ENCODE peak calls at places on chromosomes 7 and 10, in four cellular contexts. Y is GM23338, S is upper lobe of left lung, B is PC-9. J is an unnamed sample.

GRCh38 chr7:1675036-1675671 is 5.1 kb downstream of the ELFN1 start:
- DNase-seq in Y (no peak), S (peak; percentile 6), B (no peak), J (no peak)

GRCh38 chr7:33900501-33900900 is 4.8 kb upstream of the BMPER start:
- DNase-seq in Y (no peak), S (no peak), B (no peak), J (no peak)

GRCh38 chr10:43931308-43931930 is 282.7 kb upstream of the ZNF32 start:
- DNase-seq in Y (no peak), S (no peak), B (no peak), J (no peak)

GRCh38 chr10:48811461-48811860 is 126.8 kb downstream of the WDFY4 start:
- DNase-seq in Y (no peak), S (no peak), B (no peak), J (no peak)

GRCh38 chr7:23315366-23315765 is 16.2 kb downstream of the MALSU1 start:
- DNase-seq in Y (no peak), S (no peak), B (no peak), J (no peak)

GRCh38 chr10:60203993-60204618 is 185.6 kb downstream of the ANK3 start:
- DNase-seq in Y (peak; percentile 70), S (no peak), B (peak; percentile 35), J (no peak)

GRCh38 chr10:131973160-131973951 is 8.4 kb downstream of the BNIP3 start:
- DNase-seq in Y (no peak), S (no peak), B (no peak), J (no peak)

GRCh38 chr7:83468251-83468739 is 180.6 kb downstream of the SEMA3E start:
- DNase-seq in Y (peak; percentile 83), S (peak; percentile 73), B (peak; percentile 97), J (peak; percentile 65)

GRCh38 chr10:76017733-76018433 is 586.5 kb downstream of the LRMDA start:
- DNase-seq in Y (no peak), S (no peak), B (no peak), J (no peak)

GRCh38 chr10:17059197-17059688 is 70.4 kb downstream of the CUBN start:
- DNase-seq in Y (no peak), S (no peak), B (peak; percentile 50), J (no peak)

GRCh38 chr7:50356212-50356944 is 51.9 kb downstream of the IKZF1 start:
- DNase-seq in Y (no peak), S (peak; percentile 74), B (no peak), J (no peak)

GRCh38 chr10:13206546-13207443 is 27.4 kb downstream of the UCMA start:
- DNase-seq in Y (peak; percentile 58), S (no peak), B (no peak), J (no peak)

GRCh38 chr7:1681581-1681980 is 11.5 kb downstream of the ELFN1 start:
- DNase-seq in Y (no peak), S (peak; percentile 1), B (no peak), J (no peak)

GRCh38 chr10:44908071-44908709 is 2.9 kb upstream of the TMEM72 start:
- DNase-seq in Y (peak; percentile 54), S (no peak), B (no peak), J (no peak)

GRCh38 chr7:52959336-52959735 is 76.1 kb upstream of the POM121L12 start:
- DNase-seq in Y (no peak), S (no peak), B (no peak), J (no peak)

GRCh38 chr10:122291739-122292138 is 20.6 kb downstream of the BTBD16 start:
- DNase-seq in Y (no peak), S (no peak), B (no peak), J (no peak)

GRCh38 chr7:135321556-135321955 is 87.9 kb downstream of the STRA8 start:
- DNase-seq in Y (no peak), S (no peak), B (no peak), J (peak; percentile 61)

GRCh38 chr7:93890464-93891068 is at the start of gene TFPI2:
- DNase-seq in Y (peak; percentile 76), S (peak; percentile 23), B (peak; percentile 89), J (no peak)

GRCh38 chr10:127968659-127969058 is 61.8 kb downstream of the PTPRE start:
- DNase-seq in Y (no peak), S (no peak), B (no peak), J (no peak)

DNA sequence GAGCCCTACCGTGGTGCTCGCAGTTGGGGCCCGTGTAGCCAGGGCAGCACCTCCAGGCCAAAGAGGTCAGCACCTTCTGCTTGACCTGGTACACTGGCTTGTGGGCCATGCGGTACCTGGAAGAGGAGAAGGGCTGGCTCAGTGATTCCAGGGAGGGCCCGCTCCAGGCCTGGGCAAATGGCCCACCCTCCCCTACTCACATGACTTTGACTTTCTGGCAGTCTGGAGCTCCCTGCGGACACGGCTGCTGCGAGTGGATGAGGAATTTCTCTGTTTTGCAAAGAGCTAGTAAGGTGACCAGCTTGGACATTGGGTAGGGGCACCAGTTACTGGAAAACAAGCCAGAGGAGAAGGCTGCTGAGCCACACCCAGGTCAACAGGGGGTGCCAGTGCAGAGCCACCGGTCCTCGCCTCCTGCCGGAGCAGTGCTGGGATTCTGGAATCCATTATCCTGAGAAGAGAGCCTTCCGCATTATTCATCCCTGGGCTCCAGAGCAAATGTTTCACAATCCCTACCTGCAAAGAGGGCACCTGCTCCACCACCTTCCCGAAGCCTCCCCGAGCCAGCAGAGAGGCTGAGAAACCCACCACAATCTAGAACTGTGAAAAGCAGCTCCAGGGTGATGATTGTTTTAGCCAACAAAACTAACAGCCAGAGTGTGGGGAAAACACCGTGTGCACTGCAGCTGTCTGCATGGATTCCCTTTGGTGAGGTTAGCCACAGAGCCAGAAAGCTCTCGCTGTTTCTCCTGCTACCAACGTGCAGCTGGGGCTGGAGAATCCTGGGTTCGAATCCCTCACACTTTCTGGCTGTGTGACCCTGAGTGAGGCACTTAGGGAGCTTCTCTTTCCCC is 11.8 kb downstream of the MMRN2 start:
- DNase-seq in Y (peak; percentile 89), S (peak; percentile 18), B (no peak), J (peak; percentile 61)
- TF ChIP-seq CTCF in Y (peak; percentile 74), S (no peak), B (no peak), J (peak; percentile 46)

GRCh38 chr7:74023037-74023436 is 4.9 kb upstream of the ELN start:
- DNase-seq in Y (peak; percentile 35), S (no peak), B (peak; percentile 57), J (peak; percentile 93)
- TF ChIP-seq CTCF in Y (no peak), S (no peak), B (no peak), J (no peak)

GRCh38 chr7:142481548-142481947 is 223.7 kb upstream of the PRSS58 start:
- DNase-seq in Y (peak; percentile 38), S (no peak), B (no peak), J (no peak)

GRCh38 chr7:142476077-142476476 is 218.2 kb upstream of the PRSS58 start:
- DNase-seq in Y (no peak), S (no peak), B (no peak), J (no peak)

GRCh38 chr7:142482899-142483658 is 225.2 kb upstream of the PRSS58 start:
- DNase-seq in Y (peak; percentile 74), S (no peak), B (peak; percentile 45), J (no peak)

GRCh38 chr7:142478479-142479220 is 220.8 kb upstream of the PRSS58 start:
- DNase-seq in Y (peak; percentile 65), S (peak; percentile 57), B (peak; percentile 74), J (no peak)

GRCh38 chr7:142477079-142477651 is 219.3 kb upstream of the PRSS58 start:
- DNase-seq in Y (no peak), S (no peak), B (no peak), J (no peak)
- TF ChIP-seq CTCF in Y (no peak), S (no peak), B (no peak), J (no peak)

GRCh38 chr10:8513155-8514147 is 459.0 kb downstream of the GATA3 start:
- DNase-seq in Y (peak; percentile 67), S (no peak), B (no peak), J (no peak)
- TF ChIP-seq CTCF in Y (peak; percentile 37), S (no peak), B (no peak), J (no peak)

GRCh38 chr10:72096115-72097000 is 8.0 kb upstream of the SPOCK2 start:
- DNase-seq in Y (no peak), S (no peak), B (peak; percentile 52), J (no peak)
- TF ChIP-seq CTCF in Y (no peak), S (no peak), B (no peak), J (no peak)

GRCh38 chr10:71395621-71396020 is 1.1 kb upstream of the CDH23 start:
- DNase-seq in Y (no peak), S (peak; percentile 6), B (no peak), J (peak; percentile 48)
- TF ChIP-seq CTCF in Y (no peak), S (no peak), B (no peak), J (no peak)

GRCh38 chr7:55066938-55067337 is 48.1 kb downstream of the EGFR start:
- DNase-seq in Y (no peak), S (no peak), B (no peak), J (no peak)

GRCh38 chr7:55066479-55066878 is 47.7 kb downstream of the EGFR start:
- DNase-seq in Y (peak; percentile 46), S (no peak), B (peak; percentile 84), J (no peak)

GRCh38 chr7:55063633-55064032 is 44.8 kb downstream of the EGFR start:
- DNase-seq in Y (no peak), S (no peak), B (peak; percentile 77), J (peak; percentile 40)

GRCh38 chr7:55065079-55065478 is 46.3 kb downstream of the EGFR start:
- DNase-seq in Y (no peak), S (no peak), B (peak; percentile 96), J (no peak)

GRCh38 chr7:55065511-55066229 is 46.9 kb downstream of the EGFR start:
- DNase-seq in Y (peak; percentile 56), S (no peak), B (peak; percentile 100), J (no peak)
- TF ChIP-seq CTCF in Y (no peak), S (no peak), B (peak; percentile 43), J (peak; percentile 36)

GRCh38 chr7:32089678-32090077 is 19.5 kb upstream of the PDE1C start:
- DNase-seq in Y (no peak), S (no peak), B (no peak), J (no peak)
- TF ChIP-seq CTCF in Y (no peak), S (no peak), B (no peak), J (no peak)

GRCh38 chr7:155531686-155532085 is 14.7 kb downstream of the CNPY1 start:
- DNase-seq in Y (no peak), S (no peak), B (peak; percentile 72), J (no peak)

GRCh38 chr7:155534691-155535090 is 11.7 kb downstream of the CNPY1 start:
- DNase-seq in Y (no peak), S (no peak), B (no peak), J (no peak)

GRCh38 chr7:155533827-155534690 is 12.3 kb downstream of the CNPY1 start:
- DNase-seq in Y (peak; percentile 89), S (no peak), B (no peak), J (no peak)

GRCh38 chr7:155532792-155533119 is 13.6 kb downstream of the CNPY1 start:
- DNase-seq in Y (no peak), S (no peak), B (no peak), J (no peak)

GRCh38 chr7:155533120-155533826 is 13.1 kb downstream of the CNPY1 start:
- DNase-seq in Y (peak; percentile 38), S (no peak), B (no peak), J (no peak)
- TF ChIP-seq CTCF in Y (no peak), S (no peak), B (no peak), J (no peak)

GRCh38 chr7:112431803-112432202 is 18.5 kb upstream of the IFRD1 start:
- DNase-seq in Y (no peak), S (no peak), B (no peak), J (no peak)
- TF ChIP-seq CTCF in Y (no peak), S (no peak), B (no peak), J (no peak)